ENCODE peak calls at places on chromosomes 13 and 19, in four cellular contexts. D is MCF 10A; B is activated T-cell treated with anti-CD3 and anti-CD28 coated beads, Interleukin-2, amount 50 U/mL, for 72 hours; Y is stimulated activated CD4-positive, alpha-beta T cell treated with anti-CD3 and anti-CD28 coated beads, Interleukin-1b, Interleukin-23, amount 100 ng/mL, for 4 hours. K is an unnamed sample.

GRCh38 chr19:1037553-1038115 is 2.3 kb upstream of the ABCA7 start:
- DNase-seq in D (no peak), B (no peak), Y (no peak), K (no peak)

GRCh38 chr13:23468811-23469210 is 35.3 kb upstream of the SACS start:
- DNase-seq in D (no peak), B (no peak), Y (no peak), K (no peak)

GRCh38 chr13:36148436-36148835 is 17.3 kb upstream of the DCLK1 start:
- DNase-seq in D (no peak), B (no peak), Y (no peak), K (no peak)

GRCh38 chr19:55581145-55581827 is 638 bp upstream of the ZNF579 start:
- DNase-seq in D (peak), B (no peak), Y (no peak), K (no peak)

GRCh38 chr13:33676700-33677048 is 141.3 kb upstream of the RFC3 start:
- DNase-seq in D (peak), B (peak), Y (no peak), K (no peak)

GRCh38 chr13:75365724-75366173 is 116.2 kb downstream of the TBC1D4 start:
- DNase-seq in D (peak), B (peak), Y (no peak), K (peak)

GRCh38 chr13:89238496-89238895 is 1567.3 kb downstream of the SLITRK5 start:
- DNase-seq in D (no peak), B (no peak), Y (no peak), K (no peak)

GRCh38 chr13:46598140-46598819 is 45.3 kb downstream of the LRCH1 start:
- DNase-seq in D (no peak), B (no peak), Y (no peak), K (no peak)

GRCh38 chr19:39127812-39128510 is 2.4 kb downstream of the PAK4 start:
- DNase-seq in D (peak), B (no peak), Y (no peak), K (no peak)

GRCh38 chr19:6098574-6098973 is 11.7 kb downstream of the RFX2 start:
- DNase-seq in D (no peak), B (no peak), Y (no peak), K (no peak)

GRCh38 chr13:22110368-22110767 is 439.5 kb downstream of the FGF9 start:
- DNase-seq in D (no peak), B (no peak), Y (no peak), K (no peak)

GRCh38 chr13:25200783-25201182 is 28.7 kb upstream of the AMER2 start:
- DNase-seq in D (no peak), B (no peak), Y (no peak), K (no peak)

GRCh38 chr19:44570984-44571684 is 41.7 kb upstream of the CEACAM20 start:
- DNase-seq in D (peak), B (peak), Y (no peak), K (peak)

GRCh38 chr13:40764587-40765403 is 6.2 kb downstream of the MRPS31 start:
- DNase-seq in D (no peak), B (peak), Y (no peak), K (no peak)

GRCh38 chr13:113806104-113806471 is 47.1 kb downstream of the TMEM255B start:
- DNase-seq in D (no peak), B (no peak), Y (no peak), K (no peak)

GRCh38 chr13:97810152-97810551 is 143.3 kb upstream of the IPO5 start:
- DNase-seq in D (peak), B (no peak), Y (no peak), K (no peak)

GRCh38 chr13:21675095-21676007 is 4.5 kb downstream of the FGF9 start:
- DNase-seq in D (no peak), B (peak), Y (peak), K (peak)